ENCODE peak calls at places on chromosomes 12 and 14, in nine cellular contexts. Z is breast epithelium, R is upper lobe of left lung, A is GM23338, K is spleen, X is SK-N-MC, Q is stomach, T is HCT116, V is transverse colon. M is an unnamed sample. For H3K36me3, the result is how much of the 10 kb centered on the place peaks cover.

GRCh38 chr12:124750149-124750656 is 113.5 kb downstream of the SCARB1 start:
- DNase-seq in Z (no peak), T (no peak), Q (no peak), R (no peak), V (no peak), K (no peak), X (no peak), A (no peak), M (no peak)

GRCh38 chr12:103012884-103013283 is 55.4 kb downstream of the ASCL1 start:
- DNase-seq in Z (no peak), X (no peak), A (peak), K (no peak), Q (no peak), V (no peak), R (no peak), T (no peak), M (no peak)

GRCh38 chr12:56221233-56221756 is 427 bp downstream of the RNF41 start:
- DNase-seq in A (peak), R (peak), K (peak), Q (peak), X (no peak), V (peak), Z (peak), T (no peak), M (no peak)

GRCh38 chr14:58829594-58829993 is 191.8 kb downstream of the DACT1 start:
- DNase-seq in Z (no peak), Q (no peak), X (no peak), V (no peak), A (no peak), K (no peak), R (no peak), T (no peak), M (no peak)

GRCh38 chr12:2183556-2184541 is 131.1 kb downstream of the CACNA1C start:
- DNase-seq in X (peak), T (no peak), Z (no peak), K (no peak), Q (no peak), A (peak), V (no peak), R (no peak), M (no peak)

GRCh38 chr12:44246481-44247105 is 410.7 kb downstream of the TMEM117 start:
- DNase-seq in R (no peak), K (no peak), Q (no peak), Z (no peak), V (no peak), T (no peak), A (no peak), X (peak), M (no peak)

GRCh38 chr14:100308112-100308792 is 2.0 kb upstream of the SLC25A29 start:
- DNase-seq in V (no peak), T (no peak), R (no peak), Q (no peak), Z (no peak), K (no peak), X (no peak), A (no peak), M (no peak)

GRCh38 chr14:102084931-102085330 is 1.9 kb downstream of the HSP90AA1 start:
- DNase-seq in Z (no peak), T (no peak), R (no peak), A (no peak), V (no peak), X (no peak), K (no peak), Q (no peak), M (no peak)

GRCh38 chr12:49332891-49333371 is 4.1 kb downstream of the C1QL4 start:
- DNase-seq in A (peak), K (no peak), T (no peak), X (no peak), Q (peak), R (peak), Z (no peak), V (no peak), M (no peak)

GRCh38 chr12:12442548-12443071 is 85.7 kb downstream of the BORCS5 start:
- DNase-seq in V (no peak), X (no peak), Q (no peak), Z (no peak), A (no peak), R (no peak), K (no peak), T (peak), M (no peak)

GRCh38 chr12:48786591-48787544 is 2.0 kb downstream of the ADCY6 start:
- DNase-seq in V (no peak), R (no peak), Q (no peak), X (no peak), K (no peak), Z (no peak), T (no peak), A (no peak), M (peak)

GRCh38 chr12:12428961-12429657 is 72.2 kb downstream of the BORCS5 start:
- DNase-seq in R (no peak), T (no peak), A (no peak), Q (no peak), V (no peak), X (no peak), Z (no peak), K (no peak), M (no peak)

GRCh38 chr12:1811281-1811947 is 9.0 kb upstream of the LRTM2 start:
- DNase-seq in T (no peak), K (peak), A (no peak), Q (no peak), V (no peak), Z (no peak), X (no peak), R (no peak), M (no peak)

GRCh38 chr12:103505371-103506236 is 9.8 kb upstream of the C12orf42 start:
- DNase-seq in A (no peak), X (no peak), R (no peak), K (no peak), T (no peak), V (no peak), Q (no peak), Z (no peak), M (no peak)

GRCh38 chr12:69024907-69025306 is 91.9 kb upstream of the CPM start:
- DNase-seq in Q (no peak), A (no peak), Z (no peak), K (no peak), R (no peak), T (no peak), V (no peak), X (no peak), M (no peak)

GRCh38 chr12:42482820-42483533 is 106.6 kb downstream of the PRICKLE1 start:
- DNase-seq in A (peak), K (peak), Z (no peak), X (no peak), R (peak), V (peak), Q (peak), T (no peak), M (peak)

GRCh38 chr12:47297993-47298392 is 218.2 kb upstream of the AMIGO2 start:
- DNase-seq in A (no peak), V (no peak), Q (no peak), K (no peak), X (no peak), R (no peak), Z (no peak), T (no peak), M (no peak)

GRCh38 chr14:54606178-54606577 is 39.2 kb downstream of the SAMD4A start:
- DNase-seq in V (no peak), A (peak), Q (no peak), Z (no peak), T (no peak), R (peak), K (no peak), X (no peak), M (no peak)

GRCh38 chr14:29927596-29928341 is at the start of gene PRKD1:
- DNase-seq in A (peak), R (peak), Z (no peak), Q (peak), V (peak), K (peak), T (no peak), X (no peak), M (no peak)

GRCh38 chr12:15733136-15733535 is 56.1 kb downstream of the EPS8 start:
- DNase-seq in Z (no peak), V (no peak), K (no peak), T (no peak), R (no peak), A (no peak), X (no peak), Q (no peak), M (no peak)

GRCh38 chr14:105185001-105185400 is 3.9 kb upstream of the NUDT14 start:
- DNase-seq in V (no peak), Z (no peak), X (no peak), K (no peak), R (peak), Q (no peak), A (no peak), T (no peak), M (no peak)

GRCh38 chr12:124303579-124304313 is 8.9 kb downstream of the RFLNA start:
- DNase-seq in A (no peak), Q (no peak), V (no peak), X (no peak), K (peak), R (peak), T (no peak), Z (no peak), M (no peak)

GRCh38 chr12:117404203-117404853 is 42.9 kb upstream of the NOS1 start:
- DNase-seq in Z (no peak), X (no peak), Q (no peak), R (no peak), A (no peak), V (no peak), K (no peak), T (no peak), M (no peak)
- H3K27ac ChIP-seq in Z (no peak), X (no peak), Q (no peak), R (no peak), A (no peak), V (no peak), K (no peak), T (no peak), M (no peak)

GRCh38 chr14:49991491-49991890 is 98.6 kb downstream of the ARF6 start:
- DNase-seq in R (no peak), A (no peak), K (no peak), Q (no peak), V (no peak), X (no peak), Z (no peak), T (no peak), M (no peak)

GRCh38 chr14:49992448-49992847 is 99.6 kb downstream of the ARF6 start:
- DNase-seq in T (no peak), Z (no peak), Q (no peak), R (no peak), A (no peak), K (no peak), X (no peak), V (no peak), M (no peak)

GRCh38 chr14:49993565-49993964 is 100.7 kb downstream of the ARF6 start:
- DNase-seq in A (no peak), R (no peak), K (no peak), X (no peak), Z (no peak), V (no peak), Q (no peak), T (no peak), M (no peak)

GRCh38 chr14:49992036-49992435 is 99.2 kb downstream of the ARF6 start:
- DNase-seq in T (no peak), V (no peak), Z (no peak), Q (no peak), R (no peak), K (no peak), X (no peak), A (no peak), M (no peak)

GRCh38 chr14:49992901-49993335 is 100.0 kb downstream of the ARF6 start:
- DNase-seq in R (no peak), T (no peak), A (no peak), V (no peak), K (peak), Z (no peak), Q (no peak), X (no peak), M (no peak)
- TF ChIP-seq POLR2AphosphoS5 in R (no peak), T (no peak), A (no peak), V (no peak), K (peak), Z (no peak), Q (no peak), X (no peak), M (peak)

DNA sequence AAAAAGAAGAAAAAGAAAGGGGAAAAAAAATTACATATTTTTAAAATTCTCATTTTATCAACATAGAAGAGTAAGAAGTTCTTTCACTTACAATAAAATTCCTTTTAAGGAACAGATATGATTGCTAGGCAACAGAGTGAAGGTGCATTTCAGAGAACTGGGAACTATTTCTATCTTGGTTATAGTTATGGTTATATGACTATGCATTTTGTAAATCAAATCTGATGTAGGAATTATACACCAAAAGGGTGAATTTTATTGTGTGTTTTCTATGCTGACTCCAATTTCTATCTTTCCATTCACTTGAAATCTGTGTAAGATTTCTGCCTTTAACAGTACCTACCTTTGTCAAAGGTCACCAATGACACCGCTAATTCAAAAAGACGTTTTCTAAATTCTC is 50.1 kb downstream of the HNRNPC start:
- DNase-seq in Q (no peak), T (no peak), K (no peak), A (no peak), X (no peak), R (no peak), V (no peak), Z (no peak), M (no peak)
- H3K36me3 ChIP-seq in Q (half or more), T (half or more), K (half or more), A (half or more), X (half or more), R (under half), V (under half), Z (under half), M (under half)

DNA sequence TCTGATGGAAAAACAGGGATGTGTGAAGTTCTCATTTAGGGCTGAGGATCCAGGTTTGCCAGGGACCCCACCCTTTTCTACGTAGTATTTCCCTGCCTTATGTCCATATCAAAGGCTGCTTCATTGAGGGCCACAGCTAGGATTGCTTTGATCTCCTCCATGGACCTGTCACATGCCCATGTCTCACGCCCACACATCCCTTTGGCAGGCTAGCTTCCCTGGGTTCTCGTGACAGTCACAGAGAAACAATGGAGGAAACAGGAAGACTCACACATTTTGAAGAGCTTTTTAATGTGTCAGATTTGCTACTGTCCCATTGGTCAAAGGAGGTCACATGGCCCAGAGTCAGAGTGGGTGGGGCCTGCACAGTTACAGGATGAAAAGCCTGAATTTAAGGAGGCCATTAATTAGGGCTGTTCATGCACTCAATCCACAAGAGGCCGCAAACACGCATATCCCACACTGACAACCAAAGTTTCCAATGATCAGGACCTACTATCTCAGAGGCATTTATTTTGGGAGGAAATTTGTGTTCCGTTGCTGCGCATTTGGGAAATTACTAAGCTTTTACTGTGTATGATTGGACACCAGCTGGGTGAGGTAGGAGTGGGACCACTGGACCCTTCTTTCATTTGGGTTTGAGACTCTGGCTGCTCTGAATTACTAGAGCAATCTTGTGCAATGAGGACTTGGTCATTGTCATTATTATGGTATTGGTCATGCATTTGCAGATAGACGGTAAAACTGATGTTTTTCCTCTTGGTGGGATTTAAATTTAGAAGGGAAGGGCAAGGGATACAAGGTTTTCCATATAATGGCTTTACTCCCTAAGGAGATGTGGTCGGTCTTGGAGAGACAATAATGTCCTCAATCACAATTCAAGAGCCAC is 266.2 kb downstream of the KTN1 start:
- DNase-seq in R (no peak), X (no peak), K (no peak), V (no peak), A (no peak), T (no peak), Z (no peak), Q (no peak), M (no peak)
- H3K27ac ChIP-seq in R (no peak), X (no peak), K (no peak), V (no peak), A (no peak), T (no peak), Z (no peak), Q (no peak), M (no peak)

M was measured in vagina.